ENCODE peak calls at places on chromosomes 1 and 21, in six cellular contexts. L, X, H, G, C and W are unnamed samples.

GRCh38 chr1:221449194-221449593 is 292.7 kb downstream of the DUSP10 start:
- DNase-seq in X (no peak), C (no peak), L (no peak), G (no peak), H (no peak), W (no peak)

GRCh38 chr1:218742478-218743260 is 397.5 kb downstream of the TGFB2 start:
- DNase-seq in L (peak), X (no peak), C (no peak), G (no peak), H (no peak), W (no peak)

GRCh38 chr1:150981177-150981804 is 801 bp upstream of the ANXA9 start:
- DNase-seq in G (peak), X (no peak), H (no peak), C (no peak), L (peak), W (no peak)

GRCh38 chr1:44485933-44486475 is 80.9 kb downstream of the RNF220 start:
- DNase-seq in H (no peak), C (no peak), X (no peak), L (peak), G (no peak), W (no peak)

GRCh38 chr1:9289724-9290493 is 2.8 kb upstream of the SPSB1 start:
- DNase-seq in L (peak), H (peak), G (no peak), X (no peak), C (peak), W (peak)

GRCh38 chr21:37264808-37265207 is 2.3 kb downstream of the VPS26C start:
- DNase-seq in X (no peak), L (no peak), C (no peak), G (no peak), H (no peak), W (no peak)

GRCh38 chr1:203506821-203507220 is 12.9 kb downstream of the OPTC start:
- DNase-seq in L (peak), H (no peak), G (no peak), C (no peak), X (no peak), W (no peak)

GRCh38 chr21:36516271-36516670 is 36.3 kb upstream of the CLDN14 start:
- DNase-seq in L (peak), H (no peak), G (no peak), C (no peak), X (no peak), W (no peak)

GRCh38 chr1:2378956-2379732 is 12.2 kb downstream of the MORN1 start:
- DNase-seq in L (no peak), H (no peak), X (peak), G (no peak), C (no peak), W (no peak)

GRCh38 chr21:42593007-42593814 is 60.2 kb upstream of the PDE9A start:
- DNase-seq in H (peak), X (peak), L (peak), C (peak), G (peak), W (no peak)

GRCh38 chr1:156655151-156655903 is 13.4 kb downstream of the BCAN start:
- DNase-seq in G (no peak), X (no peak), H (no peak), L (no peak), C (no peak), W (no peak)

GRCh38 chr1:56855190-56855589 is 593 bp downstream of the C8A start:
- DNase-seq in G (no peak), X (no peak), H (no peak), C (no peak), L (no peak), W (no peak)

GRCh38 chr1:26782521-26783212 is 5.1 kb upstream of the PIGV start:
- DNase-seq in X (no peak), H (no peak), G (no peak), L (no peak), C (no peak), W (no peak)

GRCh38 chr1:236343246-236343862 is 50.7 kb upstream of the EDARADD start:
- DNase-seq in C (no peak), G (peak), X (no peak), H (no peak), L (no peak), W (no peak)

GRCh38 chr1:6041432-6042062 is 4.1 kb upstream of the KCNAB2 start:
- DNase-seq in H (no peak), X (peak), G (peak), L (peak), C (peak), W (no peak)

GRCh38 chr1:85303440-85304162 is 27.2 kb upstream of the BCL10 start:
- DNase-seq in X (no peak), C (no peak), L (peak), H (no peak), G (no peak), W (no peak)

GRCh38 chr1:25695991-25696330 is 79.4 kb downstream of the MAN1C1 start:
- DNase-seq in X (no peak), C (peak), H (no peak), G (no peak), L (peak), W (no peak)

GRCh38 chr1:228088586-228089498 is 6.3 kb downstream of the ARF1 start:
- DNase-seq in X (no peak), C (peak), G (peak), L (no peak), H (no peak), W (no peak)

GRCh38 chr1:145778146-145778540 is 45.8 kb downstream of the RNF115 start:
- DNase-seq in H (no peak), G (no peak), C (no peak), L (peak), X (no peak), W (no peak)

GRCh38 chr1:222970040-222970439 is 155.2 kb downstream of the DISP1 start:
- DNase-seq in G (no peak), L (no peak), C (no peak), X (no peak), H (no peak), W (no peak)

GRCh38 chr21:43989401-43989800 is 22.7 kb upstream of the TRAPPC10 start:
- DNase-seq in G (no peak), C (no peak), H (no peak), X (no peak), L (no peak), W (no peak)

GRCh38 chr1:180042994-180043622 is 88.5 kb downstream of the CEP350 start:
- DNase-seq in L (peak), G (no peak), X (no peak), H (no peak), C (peak), W (no peak)

GRCh38 chr1:37763791-37764741 is 854 bp downstream of the EPHA10 start:
- DNase-seq in L (peak), C (peak), G (no peak), X (peak), H (peak), W (no peak)

GRCh38 chr1:158249646-158250045 is 4.6 kb upstream of the CD1A start:
- DNase-seq in H (no peak), G (no peak), L (no peak), X (peak), C (no peak), W (no peak)

GRCh38 chr1:76284842-76285241 is 210.3 kb downstream of the ST6GALNAC3 start:
- DNase-seq in G (no peak), X (no peak), L (no peak), C (no peak), H (no peak), W (no peak)

GRCh38 chr1:154999651-155000474 is 2.7 kb upstream of the ZBTB7B start:
- DNase-seq in C (no peak), L (peak), G (peak), X (no peak), H (no peak), W (no peak)

GRCh38 chr1:235073331-235073967 is 55.2 kb downstream of the TOMM20 start:
- DNase-seq in L (no peak), G (peak), C (no peak), H (no peak), X (peak), W (no peak)

GRCh38 chr1:161864577-161864976 is 98.5 kb downstream of the ATF6 start:
- DNase-seq in G (no peak), H (no peak), L (peak), X (no peak), C (peak), W (no peak)

GRCh38 chr1:78370356-78370755 is 120.4 kb upstream of the PTGFR start:
- DNase-seq in C (peak), H (no peak), G (no peak), X (no peak), L (peak), W (no peak)

GRCh38 chr1:200130552-200130951 is 103.0 kb downstream of the NR5A2 start:
- DNase-seq in L (no peak), H (no peak), X (no peak), G (no peak), C (peak), W (no peak)

GRCh38 chr1:157001304-157001703 is 44.2 kb downstream of the ARHGEF11 start:
- DNase-seq in L (peak), C (peak), H (no peak), G (no peak), X (no peak), W (no peak)

GRCh38 chr1:18939398-18940302 is 16.8 kb downstream of the IFFO2 start:
- DNase-seq in G (no peak), L (peak), C (peak), X (no peak), H (no peak), W (no peak)

DNA sequence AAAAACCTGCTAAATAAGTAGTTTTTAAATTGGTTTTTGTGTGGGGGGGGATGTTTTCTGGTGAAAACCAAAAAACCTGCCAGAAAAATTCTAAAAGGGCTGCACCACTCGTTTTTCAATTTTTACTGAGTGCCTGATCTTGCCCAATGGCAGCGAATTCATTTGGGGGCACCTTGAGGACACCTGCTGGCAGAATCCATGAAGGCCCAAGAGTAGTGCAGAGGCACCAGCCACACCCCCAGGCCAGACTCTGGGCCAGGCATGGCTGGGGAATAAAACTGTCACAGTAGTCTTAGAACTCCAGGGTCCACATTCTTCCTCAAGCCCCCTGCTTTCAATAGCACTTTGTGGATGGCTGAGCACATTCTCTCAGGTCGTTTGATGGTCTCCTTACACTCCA is 50.3 kb downstream of the GLIS1 start:
- DNase-seq in C (no peak), X (no peak), G (no peak), H (no peak), L (no peak), W (no peak)
- TF ChIP-seq CTCF in C (no peak), X (no peak), G (no peak), H (no peak), L (no peak), W (no peak)

DNA sequence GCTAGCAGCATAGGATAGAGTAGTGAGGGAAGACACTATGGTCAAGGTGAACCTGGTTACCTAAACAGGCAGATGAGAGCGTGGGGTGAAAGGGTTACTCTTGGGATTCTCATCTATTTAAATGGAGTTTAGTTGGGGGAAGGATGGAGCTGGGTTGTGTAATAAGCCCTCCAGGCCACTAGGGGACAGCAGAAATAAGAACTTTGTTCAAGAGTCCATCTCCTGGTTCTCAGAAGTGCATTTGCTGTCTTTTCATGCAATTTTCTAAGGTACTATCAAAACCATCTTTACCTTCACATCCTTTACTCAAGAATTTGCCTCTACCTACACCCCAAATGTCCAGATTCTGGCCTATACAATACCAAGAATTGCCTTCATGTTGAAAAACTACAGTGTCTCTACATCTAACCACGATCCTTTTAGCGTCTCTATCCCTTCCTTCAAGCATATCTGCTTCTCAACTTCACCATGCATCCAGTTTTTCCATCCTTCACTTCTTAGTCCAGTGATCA is 28.0 kb downstream of the SLAMF1 start:
- DNase-seq in X (no peak), C (no peak), H (no peak), L (no peak), G (no peak), W (no peak)
- TF ChIP-seq CTCF in X (peak), C (peak), H (peak), L (no peak), G (no peak), W (no peak)

GRCh38 chr1:175434268-175434860 is 241.8 kb upstream of the KIAA0040 start:
- DNase-seq in L (no peak), G (no peak), C (no peak), H (no peak), X (no peak), W (no peak)
- TF ChIP-seq CTCF in L (no peak), G (no peak), C (no peak), H (peak), X (no peak), W (no peak)

GRCh38 chr21:32747396-32747795 is 19.6 kb upstream of the SYNJ1 start:
- DNase-seq in H (no peak), G (no peak), X (no peak), L (no peak), C (no peak), W (no peak)

GRCh38 chr21:32749662-32750061 is 21.8 kb upstream of the SYNJ1 start:
- DNase-seq in C (no peak), L (no peak), H (no peak), X (no peak), G (no peak), W (no peak)

GRCh38 chr21:32753818-32754610 is 17.5 kb downstream of the PAXBP1 start:
- DNase-seq in X (no peak), C (no peak), L (no peak), G (no peak), H (no peak), W (no peak)

GRCh38 chr21:32748529-32748928 is 20.7 kb upstream of the SYNJ1 start:
- DNase-seq in H (no peak), L (no peak), G (no peak), X (no peak), C (no peak), W (no peak)

GRCh38 chr21:32750405-32750804 is 21.1 kb downstream of the PAXBP1 start:
- DNase-seq in L (no peak), G (no peak), H (no peak), X (no peak), C (no peak), W (no peak)
- TF ChIP-seq CTCF in L (no peak), G (no peak), H (no peak), X (no peak), C (no peak), W (no peak)

DNA sequence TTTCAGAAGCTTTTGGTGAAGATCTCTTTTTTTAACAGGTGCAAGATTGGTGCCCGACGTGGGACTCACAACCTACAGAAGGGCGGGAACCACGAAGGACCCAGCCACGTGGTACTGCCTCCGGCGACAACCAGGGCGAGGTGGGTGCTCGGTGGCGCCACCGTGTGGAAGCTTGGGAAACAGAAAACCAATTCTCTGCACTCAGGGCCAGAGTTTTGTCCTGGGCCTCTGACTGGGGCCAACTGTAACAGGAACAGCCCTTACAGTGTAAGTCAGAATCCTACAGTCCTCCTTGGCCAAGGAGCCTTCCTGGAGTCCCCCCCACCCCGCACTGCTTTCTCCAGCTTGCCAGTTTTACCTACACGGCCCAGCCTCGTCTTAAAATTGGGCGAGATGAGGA is 11.6 kb upstream of the S100A7A start:
- DNase-seq in C (no peak), X (peak), L (peak), H (peak), G (peak), W (no peak)
- TF ChIP-seq CTCF in C (peak), X (peak), L (peak), H (peak), G (no peak), W (peak)

GRCh38 chr21:39208624-39209333 is 25.5 kb upstream of the PSMG1 start:
- DNase-seq in L (peak), X (no peak), G (no peak), H (no peak), C (peak), W (no peak)

GRCh38 chr21:39209334-39209688 is 26.1 kb upstream of the PSMG1 start:
- DNase-seq in C (no peak), H (no peak), G (no peak), L (no peak), X (no peak), W (no peak)

GRCh38 chr21:39204134-39204533 is 20.9 kb upstream of the PSMG1 start:
- DNase-seq in X (no peak), H (no peak), C (no peak), L (no peak), G (no peak), W (no peak)
- TF ChIP-seq CTCF in X (no peak), H (no peak), C (peak), L (no peak), G (no peak), W (no peak)

GRCh38 chr1:11273595-11274234 is 717 bp downstream of the UBIAD1 start:
- DNase-seq in C (no peak), X (no peak), G (no peak), L (no peak), H (no peak), W (no peak)
- TF ChIP-seq CTCF in C (no peak), X (no peak), G (no peak), L (no peak), H (no peak), W (no peak)